ENCODE peak calls at places on chromosomes 4 and X, in four cellular contexts. P is HFF-Myc, Q is M059J, B is mucosa of gallbladder. Z is an unnamed sample.

GRCh38 chr4:118989098-118990080 is 100.7 kb downstream of the SYNPO2 start:
- DNase-seq in Q (peak), B (no peak), P (no peak), Z (no peak)

GRCh38 chr4:5708829-5709680 is 696 bp upstream of the EVC2 start:
- DNase-seq in B (no peak), P (no peak), Q (no peak), Z (no peak)

GRCh38 chr4:25702848-25703247 is 47.2 kb downstream of the SLC34A2 start:
- DNase-seq in Q (peak), B (no peak), P (peak), Z (no peak)

GRCh38 chr4:74009307-74009706 is 10.8 kb upstream of the CXCL5 start:
- DNase-seq in P (no peak), Q (no peak), B (no peak), Z (no peak)

GRCh38 chrX:2677764-2678163 is 13.3 kb upstream of the CD99 start:
- DNase-seq in Q (peak), B (peak), P (peak), Z (peak)

GRCh38 chr4:185269286-185269685 is 59.9 kb downstream of the SNX25 start:
- DNase-seq in Q (peak), B (no peak), P (no peak), Z (no peak)

GRCh38 chr4:110970642-110971041 is 347.8 kb upstream of the PITX2 start:
- DNase-seq in P (peak), Q (peak), B (peak), Z (no peak)

GRCh38 chr4:160202802-160203201 is 1099.9 kb downstream of the RAPGEF2 start:
- DNase-seq in B (no peak), P (no peak), Q (peak), Z (no peak)

GRCh38 chr4:182212211-182212761 is 30.9 kb upstream of the TENM3 start:
- DNase-seq in Q (peak), P (no peak), B (no peak), Z (no peak)

GRCh38 chr4:17103231-17103630 is 204.8 kb upstream of the LDB2 start:
- DNase-seq in Q (peak), P (no peak), B (no peak), Z (no peak)

GRCh38 chr4:68021185-68021584 is 57.9 kb upstream of the TMPRSS11A start:
- DNase-seq in P (no peak), Q (peak), B (no peak), Z (no peak)

Z was measured in pulmonary artery endothelial cell.